ENCODE peak calls at places on chromosomes 7 and 10, in six cellular contexts. P is tibial nerve; L is HFF-Myc; Q is right atrium auricular region; A is psoas muscle; E is CD8-positive, alpha-beta T cell. M is an unnamed sample.

GRCh38 chr7:97039374-97040065 is 14.9 kb upstream of the DLX5 start:
- DNase-seq in E (no peak), Q (no peak), L (no peak), A (no peak), P (no peak), M (no peak)

GRCh38 chr10:48465860-48466521 is 138.9 kb downstream of the ARHGAP22 start:
- DNase-seq in E (no peak), Q (no peak), L (no peak), A (no peak), P (no peak), M (no peak)

GRCh38 chr7:11404355-11404754 is 427.6 kb downstream of the THSD7A start:
- DNase-seq in E (no peak), Q (no peak), P (no peak), A (no peak), L (no peak), M (no peak)

GRCh38 chr7:29332027-29332806 is 137.6 kb downstream of the CHN2 start:
- DNase-seq in L (no peak), P (no peak), E (no peak), Q (no peak), A (no peak), M (no peak)

GRCh38 chr10:26805567-26806245 is 55.1 kb downstream of the ABI1 start:
- DNase-seq in P (no peak), E (no peak), A (no peak), L (no peak), Q (no peak), M (peak; percentile 31)

GRCh38 chr10:3071405-3072198 is 4.3 kb downstream of the PFKP start:
- DNase-seq in P (no peak), Q (no peak), L (no peak), A (no peak), E (peak; percentile 28), M (peak; percentile 65)

GRCh38 chr7:143346018-143346417 is 16.5 kb downstream of the FAM131B start:
- DNase-seq in E (no peak), Q (no peak), L (no peak), P (no peak), A (no peak), M (no peak)

GRCh38 chr7:44914992-44915607 is 29.8 kb upstream of the PURB start:
- DNase-seq in A (no peak), Q (no peak), L (no peak), E (peak; percentile 54), P (no peak), M (no peak)

GRCh38 chr7:94258418-94258817 is 136.3 kb upstream of the COL1A2 start:
- DNase-seq in A (no peak), Q (no peak), E (no peak), P (no peak), L (peak; percentile 36), M (no peak)

GRCh38 chr10:14879055-14879800 is 562 bp downstream of the SUV39H2 start:
- DNase-seq in Q (no peak), E (peak; percentile 22), P (no peak), L (no peak), A (no peak), M (no peak)

DNA sequence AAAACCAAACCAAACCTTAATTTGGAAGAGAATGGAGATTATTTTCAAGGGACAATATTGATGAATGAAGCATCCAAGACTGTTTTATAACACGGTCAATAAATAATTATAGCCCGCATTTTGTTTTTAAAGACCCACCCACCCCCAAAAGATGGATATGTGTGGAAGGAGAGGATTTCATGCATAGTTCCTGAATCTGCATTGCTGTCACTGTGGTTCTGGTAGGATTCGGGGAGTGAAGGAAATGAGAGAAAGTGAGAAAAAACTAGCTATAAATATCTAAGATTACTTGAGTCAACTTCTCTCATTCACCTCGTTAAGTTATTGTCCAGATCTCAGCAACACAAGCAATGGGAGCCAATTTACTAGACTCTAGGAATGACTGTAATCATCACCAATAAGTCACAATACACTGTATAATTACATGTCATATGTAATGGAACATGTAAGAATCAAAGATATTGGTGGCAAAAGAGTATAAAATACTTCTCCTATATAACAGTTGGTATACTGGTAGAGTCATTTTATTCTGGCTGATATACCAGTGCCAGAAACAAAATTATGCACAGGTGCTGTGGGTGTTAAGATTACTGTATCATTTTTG is 30.2 kb downstream of the NAMPT start:
- DNase-seq in L (no peak), Q (no peak), P (no peak), A (no peak), E (no peak), M (no peak)
- H3K4me3 ChIP-seq in L (no peak overlapping the region), Q (no peak overlapping the region), P (no peak overlapping the region), A (no peak overlapping the region), E (no peak overlapping the region), M (no peak overlapping the region)

GRCh38 chr7:128454808-128455555 is 696 bp upstream of the HILPDA start:
- DNase-seq in L (no peak), A (no peak), P (no peak), Q (no peak), E (no peak), M (peak; percentile 70)
- TF ChIP-seq CTCF in L (no peak), A (no peak), P (no peak), Q (no peak), E (no peak), M (no peak)

GRCh38 chr7:134671670-134672069 is 25.0 kb downstream of the BPGM start:
- DNase-seq in Q (no peak), A (no peak), P (no peak), L (no peak), E (no peak), M (no peak)
- H3K4me3 ChIP-seq in Q (no peak overlapping the region), A (no peak overlapping the region), P (no peak overlapping the region), L (no peak overlapping the region), E (no peak overlapping the region), M (no peak overlapping the region)

GRCh38 chr10:107826166-107826565 is 661.7 kb upstream of the SORCS1 start:
- DNase-seq in E (no peak), A (no peak), P (no peak), Q (no peak), L (no peak), M (no peak)
- TF ChIP-seq CTCF in E (no peak), A (no peak), P (no peak), Q (no peak), L (no peak), M (no peak)

DNA sequence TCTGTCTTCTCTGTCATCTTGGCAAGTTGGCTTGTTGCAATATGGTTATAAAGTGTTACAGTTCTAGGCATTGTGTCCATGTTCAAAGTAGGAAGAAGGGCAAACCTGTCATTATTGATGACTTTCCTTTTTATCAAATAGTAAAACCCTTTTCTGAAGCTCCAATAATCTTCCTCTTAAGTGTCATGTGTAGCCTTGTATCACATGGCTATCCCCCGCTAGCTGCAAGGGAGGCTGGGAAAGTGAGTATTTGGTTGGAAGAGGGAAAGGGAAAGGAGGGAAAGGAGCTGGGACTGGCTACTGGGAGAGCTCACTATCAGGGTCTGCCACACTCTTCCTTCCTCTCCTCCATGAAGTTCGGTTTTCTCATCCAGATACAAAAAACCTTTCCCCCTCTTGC is 45.2 kb upstream of the FAM180A start:
- DNase-seq in L (no peak), E (no peak), P (no peak), A (no peak), Q (no peak), M (no peak)
- H3K4me3 ChIP-seq in L (no peak overlapping the region), E (no peak overlapping the region), P (no peak overlapping the region), A (no peak overlapping the region), Q (no peak overlapping the region), M (no peak overlapping the region)

DNA sequence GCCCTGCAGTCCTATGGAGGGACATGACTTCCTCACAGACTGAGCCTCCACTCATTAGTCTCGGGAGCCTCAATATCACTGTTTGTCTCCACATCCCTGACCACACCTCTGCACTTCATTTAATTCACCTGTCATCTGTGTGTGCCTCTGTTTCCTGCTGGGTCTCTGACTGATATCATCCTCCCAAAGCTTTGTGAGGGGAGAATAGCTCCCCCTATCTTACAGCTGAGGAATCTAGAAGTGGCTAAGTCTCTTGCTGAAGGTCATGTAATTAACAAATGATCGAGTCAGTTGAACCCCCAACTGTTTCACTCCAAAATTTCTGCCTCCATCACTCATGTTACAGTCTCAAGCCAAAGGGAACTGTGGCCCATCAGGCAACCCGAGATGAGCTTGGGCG is 5.5 kb upstream of the CPXM2 start:
- DNase-seq in L (no peak), P (no peak), Q (no peak), A (no peak), E (no peak), M (no peak)
- TF ChIP-seq CTCF in L (peak; percentile 14), P (no peak), Q (no peak), A (no peak), E (no peak), M (no peak)

GRCh38 chr10:101014230-101014884 is 14.7 kb downstream of the LZTS2 start:
- DNase-seq in P (peak; percentile 82), A (peak; percentile 83), E (peak; percentile 84), Q (peak; percentile 87), L (no peak), M (peak; percentile 73)

GRCh38 chr10:101013365-101013825 is 13.8 kb downstream of the LZTS2 start:
- DNase-seq in A (no peak), P (no peak), L (no peak), E (no peak), Q (no peak), M (no peak)

GRCh38 chr10:101016814-101017213 is 14.1 kb downstream of the PDZD7 start:
- DNase-seq in E (no peak), P (no peak), A (no peak), Q (no peak), L (no peak), M (no peak)

GRCh38 chr10:101015582-101015973 is 15.4 kb downstream of the PDZD7 start:
- DNase-seq in E (no peak), L (no peak), Q (no peak), P (no peak), A (no peak), M (no peak)

GRCh38 chr10:101014966-101015581 is 15.5 kb downstream of the LZTS2 start:
- DNase-seq in E (no peak), A (no peak), Q (no peak), L (no peak), P (no peak), M (peak; percentile 87)
- H3K4me3 ChIP-seq in E (no peak overlapping the region), A (no peak overlapping the region), Q (no peak overlapping the region), L (no peak overlapping the region), P (no peak overlapping the region), M (no peak overlapping the region)